ENCODE peak calls at places on chromosomes 13 and 19, in eight cellular contexts. Y is uterus; E is A549; R is ovary; Z is stomach; C is cardiac muscle cell; G is endodermal cell; W is CD8-positive, alpha-beta T cell. L is an unnamed sample.

GRCh38 chr19:10454267-10454666 is 33.9 kb downstream of the PDE4A start:
- DNase-seq in W (no peak), C (peak), Z (no peak), R (no peak), Y (no peak), G (peak), E (peak), L (peak)

GRCh38 chr19:37564624-37565369 is 29.8 kb downstream of the ZNF571 start:
- DNase-seq in W (no peak), Y (no peak), R (no peak), E (no peak), C (no peak), G (no peak), Z (no peak), L (no peak)

GRCh38 chr13:22883262-22883840 is 297.4 kb upstream of the SGCG start:
- DNase-seq in E (no peak), Z (no peak), R (no peak), W (no peak), Y (no peak), C (no peak), G (no peak), L (no peak)

GRCh38 chr13:26075498-26075897 is 23.7 kb upstream of the SHISA2 start:
- DNase-seq in Y (no peak), C (no peak), W (no peak), R (no peak), E (no peak), G (no peak), Z (no peak), L (no peak)

GRCh38 chr13:111066544-111066943 is 48.6 kb upstream of the ARHGEF7 start:
- DNase-seq in Z (no peak), C (peak), G (no peak), R (peak), W (no peak), Y (no peak), E (no peak), L (no peak)

GRCh38 chr13:50991624-50992610 is 82.3 kb downstream of the RNASEH2B start:
- DNase-seq in W (no peak), Z (no peak), G (no peak), R (no peak), E (no peak), Y (no peak), C (no peak), L (no peak)

GRCh38 chr19:45340232-45340898 is at the start of gene KLC3:
- DNase-seq in Y (no peak), G (peak), E (no peak), R (no peak), C (no peak), W (no peak), Z (peak), L (peak)

GRCh38 chr13:36764536-36764935 is 54.5 kb upstream of the RFXAP start:
- DNase-seq in Z (no peak), C (no peak), W (no peak), Y (no peak), G (no peak), R (no peak), E (no peak), L (no peak)

GRCh38 chr19:1730157-1730556 is 23.1 kb upstream of the ONECUT3 start:
- DNase-seq in G (no peak), C (no peak), E (no peak), R (no peak), W (no peak), Z (no peak), Y (no peak), L (no peak)

DNA sequence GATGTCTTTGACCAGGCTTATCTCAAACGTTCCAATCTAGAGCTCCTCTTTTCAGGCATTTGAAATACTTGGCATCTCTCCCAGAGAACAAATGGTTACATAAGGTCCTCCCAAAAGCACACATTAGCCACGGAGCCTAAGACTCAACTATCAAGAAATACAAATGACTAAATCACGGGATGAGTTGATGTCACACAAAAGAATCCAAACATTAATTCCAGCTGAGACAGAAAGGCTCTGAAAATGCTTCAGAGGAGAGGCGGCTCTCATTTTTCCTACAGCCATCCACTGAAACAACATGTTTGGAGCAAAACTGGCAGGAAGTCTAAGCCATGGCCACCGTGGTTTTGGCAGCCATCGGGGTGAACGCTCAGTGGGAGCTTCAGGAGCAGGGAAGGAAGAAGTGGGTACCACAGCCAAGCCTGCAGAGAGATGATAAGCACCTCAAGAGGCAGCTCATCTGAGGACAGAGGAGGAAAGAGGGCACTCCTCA is 122.5 kb downstream of the STK24 start:
- DNase-seq in G (no peak), R (no peak), C (peak), Y (no peak), W (no peak), Z (no peak), E (peak), L (no peak)
- H3K27ac ChIP-seq in G (no peak), R (peak), C (no peak), Y (peak), W (no peak), Z (peak), E (peak), L (no peak)

DNA sequence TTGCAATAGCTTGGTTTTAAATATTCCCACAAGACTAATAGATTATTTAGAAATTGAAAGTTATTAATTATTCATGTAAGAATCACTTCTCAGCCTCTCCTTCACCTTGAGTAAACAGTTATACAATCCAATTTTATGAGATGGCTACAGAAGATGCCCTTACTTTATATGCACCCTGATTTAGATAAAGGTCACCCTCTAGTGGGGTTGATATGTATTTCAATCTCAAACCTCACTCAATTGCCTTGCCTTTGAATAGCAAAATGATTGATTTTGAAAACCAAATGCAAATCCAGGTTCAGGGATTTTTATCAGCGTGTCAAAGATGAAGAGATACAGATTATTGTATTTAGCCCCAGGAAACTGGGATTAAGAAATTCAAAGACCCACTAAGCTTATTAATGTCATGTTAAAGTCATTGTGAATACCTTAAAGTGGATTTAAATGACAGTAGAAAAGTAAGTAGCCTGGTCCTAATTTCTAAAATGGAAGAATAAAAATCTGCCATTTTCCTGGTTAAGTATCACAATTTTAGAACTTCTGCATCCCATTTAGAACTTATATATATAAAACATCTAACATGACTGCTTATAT is 305.1 kb downstream of the ITGBL1 start:
- DNase-seq in Z (no peak), R (no peak), G (no peak), Y (no peak), E (peak), C (peak), W (no peak), L (no peak)
- TF ChIP-seq CTCF in Z (peak), R (peak), G (peak), Y (peak), E (peak), C (peak), W (peak), L (peak)

GRCh38 chr13:113358653-113359052 is 5.3 kb downstream of the GRTP1 start:
- DNase-seq in Z (no peak), E (no peak), C (no peak), R (no peak), G (no peak), Y (no peak), W (no peak), L (no peak)

GRCh38 chr13:113355621-113356020 is 8.3 kb downstream of the GRTP1 start:
- DNase-seq in Z (no peak), R (no peak), Y (no peak), G (no peak), E (no peak), C (no peak), W (no peak), L (no peak)

GRCh38 chr13:113359556-113359955 is 4.4 kb downstream of the GRTP1 start:
- DNase-seq in Y (no peak), Z (no peak), R (no peak), W (no peak), E (no peak), C (no peak), G (peak), L (no peak)

GRCh38 chr13:113356594-113356993 is 7.3 kb downstream of the GRTP1 start:
- DNase-seq in W (no peak), C (no peak), E (no peak), G (no peak), Y (no peak), Z (no peak), R (no peak), L (no peak)

GRCh38 chr13:113357529-113357928 is 6.4 kb downstream of the GRTP1 start:
- DNase-seq in Z (no peak), E (no peak), W (no peak), C (peak), G (no peak), R (no peak), Y (no peak), L (no peak)
- H3K4me3 ChIP-seq in Z (no peak), E (no peak), W (no peak), C (no peak), G (no peak), R (no peak), Y (no peak), L (no peak)

GRCh38 chr19:30272554-30272953 is 99.6 kb upstream of the ZNF536 start:
- DNase-seq in W (no peak), E (no peak), Z (no peak), R (no peak), Y (no peak), C (no peak), G (no peak), L (no peak)

GRCh38 chr19:30266687-30267086 is 105.5 kb upstream of the ZNF536 start:
- DNase-seq in Y (no peak), E (no peak), R (no peak), Z (no peak), C (no peak), W (no peak), G (no peak), L (no peak)

GRCh38 chr19:30268601-30269000 is 103.6 kb upstream of the ZNF536 start:
- DNase-seq in Y (no peak), R (no peak), G (no peak), W (no peak), C (no peak), E (no peak), Z (no peak), L (no peak)

GRCh38 chr19:30267332-30267731 is 104.9 kb upstream of the ZNF536 start:
- DNase-seq in G (no peak), W (no peak), R (no peak), Y (no peak), Z (no peak), E (no peak), C (no peak), L (no peak)

GRCh38 chr19:30269638-30270037 is 102.5 kb upstream of the ZNF536 start:
- DNase-seq in C (no peak), G (no peak), E (no peak), R (no peak), Z (no peak), Y (no peak), W (no peak), L (no peak)
- H3K27ac ChIP-seq in C (no peak), G (no peak), E (no peak), R (no peak), Z (no peak), Y (no peak), W (no peak), L (no peak)

GRCh38 chr19:13718733-13719132 is 45.6 kb upstream of the MRI1 start:
- DNase-seq in C (peak), Y (no peak), R (no peak), Z (no peak), W (no peak), E (peak), G (peak), L (peak)
- TF ChIP-seq CTCF in C (no peak), Y (peak), R (no peak), Z (no peak), W (no peak), E (peak), G (peak), L (peak)

DNA sequence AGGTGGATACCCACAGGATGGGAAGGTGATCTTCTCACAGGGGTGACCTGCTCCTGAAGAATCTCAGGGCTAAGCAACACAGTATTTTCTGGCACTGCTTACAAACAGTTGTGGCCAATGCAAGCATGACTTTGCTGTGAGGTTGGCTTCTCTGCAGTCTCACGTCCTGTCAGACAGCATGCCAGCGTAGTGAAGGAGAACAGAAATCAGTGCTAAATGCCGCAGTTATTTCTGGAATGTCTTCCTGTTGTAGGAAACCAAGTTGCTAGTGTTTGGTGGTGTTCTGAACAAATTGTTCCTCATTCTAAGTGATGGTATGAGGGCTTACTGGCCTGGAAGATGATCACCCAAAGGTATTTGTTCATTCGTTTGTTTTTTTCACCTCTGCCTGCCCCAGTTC is 320.1 kb downstream of the MTUS2 start:
- DNase-seq in Y (no peak), E (no peak), G (no peak), Z (no peak), R (no peak), W (no peak), C (peak), L (no peak)
- H3K4me3 ChIP-seq in Y (no peak), E (no peak), G (no peak), Z (no peak), R (no peak), W (no peak), C (no peak), L (no peak)

DNA sequence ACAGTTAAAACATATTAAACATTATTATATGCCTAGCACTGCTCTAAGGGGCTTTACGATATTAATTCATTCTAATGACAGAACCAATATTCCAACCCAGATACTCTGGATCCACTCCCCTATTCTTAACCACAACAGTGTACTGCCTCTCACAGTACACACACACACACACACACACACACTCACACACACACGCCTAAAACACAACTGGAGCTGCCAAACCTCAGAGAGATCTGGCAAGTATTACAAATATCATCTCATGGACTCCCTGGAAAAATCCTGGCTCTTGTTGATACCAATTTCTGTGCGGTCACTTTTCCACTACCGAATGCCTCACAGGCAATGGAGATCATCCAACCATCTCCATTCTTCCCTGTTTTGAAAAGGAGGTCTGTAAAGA is 1.3 kb downstream of the ZNF780A start:
- DNase-seq in R (no peak), Y (no peak), C (peak), G (no peak), W (no peak), Z (no peak), E (no peak), L (no peak)
- H3K27ac ChIP-seq in R (peak), Y (no peak), C (peak), G (no peak), W (no peak), Z (peak), E (no peak), L (no peak)

GRCh38 chr13:77815330-77815729 is 103.3 kb downstream of the EDNRB start:
- DNase-seq in C (peak), R (no peak), E (no peak), W (no peak), Z (no peak), G (no peak), Y (no peak), L (no peak)

GRCh38 chr13:77820431-77821149 is 98.0 kb downstream of the EDNRB start:
- DNase-seq in C (no peak), E (no peak), G (no peak), Y (no peak), Z (no peak), W (no peak), R (no peak), L (no peak)
- TF ChIP-seq CTCF in C (peak), E (no peak), G (peak), Y (no peak), Z (no peak), W (no peak), R (no peak), L (peak)

L was measured in WERI-Rb-1.